ENCODE peak calls at places on chromosomes 12 and 14, in four cellular contexts. C, K, S and V are unnamed samples.

GRCh38 chr14:63286071-63286470 is 32.7 kb downstream of the GPHB5 start:
- DNase-seq in C (no peak), K (no peak), S (no peak), V (no peak)

GRCh38 chr12:57235012-57235727 is 5.7 kb downstream of the SHMT2 start:
- DNase-seq in C (no peak), K (peak; percentile 82), S (no peak), V (peak; percentile 86)

GRCh38 chr12:49017764-49018281 is 753 bp downstream of the PRKAG1 start:
- DNase-seq in C (no peak), K (peak; percentile 70), S (no peak), V (no peak)

GRCh38 chr14:93903342-93904184 is 23.6 kb upstream of the FAM181A start:
- DNase-seq in C (no peak), K (no peak), S (no peak), V (no peak)

GRCh38 chr12:59615392-59616165 is 19.8 kb downstream of the SLC16A7 start:
- DNase-seq in C (no peak), K (no peak), S (no peak), V (no peak)

GRCh38 chr12:47084172-47084571 is 4.4 kb upstream of the AMIGO2 start:
- DNase-seq in C (no peak), K (no peak), S (no peak), V (no peak)

GRCh38 chr12:20549115-20549719 is 145.9 kb upstream of the SLCO1C1 start:
- DNase-seq in C (peak; percentile 53), K (peak; percentile 73), S (no peak), V (no peak)

GRCh38 chr12:121061831-121062230 is 22.8 kb upstream of the OASL start:
- DNase-seq in C (no peak), K (peak; percentile 43), S (no peak), V (no peak)

GRCh38 chr12:81644503-81644902 is 114.6 kb downstream of the PPFIA2 start:
- DNase-seq in C (no peak), K (peak; percentile 67), S (no peak), V (no peak)

GRCh38 chr14:92958373-92959188 is 35.6 kb downstream of the CHGA start:
- DNase-seq in C (no peak), K (no peak), S (no peak), V (no peak)

GRCh38 chr12:107236824-107237467 is 143.6 kb upstream of the CRY1 start:
- DNase-seq in C (no peak), K (no peak), S (no peak), V (no peak)

GRCh38 chr14:75306917-75307699 is 28.5 kb downstream of the FOS start:
- DNase-seq in C (no peak), K (no peak), S (no peak), V (no peak)

GRCh38 chr12:88052686-88053085 is 23.5 kb upstream of the C12orf50 start:
- DNase-seq in C (peak; percentile 18), K (peak; percentile 66), S (no peak), V (no peak)

GRCh38 chr12:10753066-10753465 is 29.9 kb upstream of the YBX3 start:
- DNase-seq in C (no peak), K (peak; percentile 41), S (no peak), V (no peak)

GRCh38 chr12:87816186-87816585 is 213.0 kb downstream of the C12orf50 start:
- DNase-seq in C (no peak), K (peak; percentile 68), S (no peak), V (no peak)

GRCh38 chr12:116508145-116509121 is 50.7 kb upstream of the MAP1LC3B2 start:
- DNase-seq in C (peak; percentile 60), K (peak; percentile 54), S (no peak), V (peak; percentile 88)

GRCh38 chr12:109625131-109625559 is 51.6 kb downstream of the MVK start:
- DNase-seq in C (peak; percentile 20), K (peak; percentile 20), S (no peak), V (no peak)

GRCh38 chr14:26255213-26255612 is 342.6 kb downstream of the NOVA1 start:
- DNase-seq in C (no peak), K (peak; percentile 70), S (no peak), V (no peak)

GRCh38 chr12:31819427-31819826 is 90.6 kb upstream of the AMN1 start:
- DNase-seq in C (no peak), K (no peak), S (no peak), V (no peak)

GRCh38 chr12:27995406-27995805 is 22.9 kb upstream of the PTHLH start:
- DNase-seq in C (no peak), K (no peak), S (no peak), V (no peak)

GRCh38 chr12:27998170-27999110 is 25.9 kb upstream of the PTHLH start:
- DNase-seq in C (no peak), K (no peak), S (no peak), V (no peak)

GRCh38 chr12:27996761-27997160 is 24.2 kb upstream of the PTHLH start:
- DNase-seq in C (no peak), K (no peak), S (no peak), V (no peak)

GRCh38 chr12:27999521-27999920 is 27.0 kb upstream of the PTHLH start:
- DNase-seq in C (no peak), K (peak; percentile 51), S (no peak), V (no peak)

DNA sequence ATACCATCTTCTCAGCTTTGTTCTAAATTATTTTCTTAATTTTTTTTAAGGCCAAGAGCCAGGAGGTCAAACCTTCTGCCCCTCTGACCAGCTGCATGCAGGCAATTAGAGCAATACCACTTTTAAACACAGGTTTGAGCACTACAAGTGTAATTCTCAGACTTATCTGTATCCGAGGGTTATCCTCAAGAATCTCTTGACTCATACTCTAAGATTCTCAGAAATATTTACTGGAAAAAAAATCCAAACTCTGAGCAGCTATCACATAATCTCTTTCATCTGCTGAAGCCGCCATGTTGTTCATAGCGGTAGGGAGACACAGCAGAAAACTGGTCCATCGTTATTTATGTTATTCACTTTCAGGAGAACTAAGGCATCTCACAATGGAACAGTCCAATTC is 27.4 kb upstream of the PTHLH start:
- DNase-seq in C (no peak), K (no peak), S (no peak), V (no peak)
- H3K4me1 ChIP-seq in C (no peaks in the 10 kb centered on the region), K (no peaks in the 10 kb centered on the region), S (no peaks in the 10 kb centered on the region), V (no peaks in the 10 kb centered on the region)

GRCh38 chr14:103136076-103136340 is 12.7 kb downstream of the TNFAIP2 start:
- DNase-seq in C (no peak), K (no peak), S (no peak), V (no peak)

GRCh38 chr14:103135333-103136075 is 12.2 kb downstream of the TNFAIP2 start:
- DNase-seq in C (no peak), K (no peak), S (no peak), V (no peak)

GRCh38 chr14:103133213-103134140 is 10.2 kb downstream of the TNFAIP2 start:
- DNase-seq in C (no peak), K (no peak), S (no peak), V (no peak)

GRCh38 chr14:103134919-103135318 is 11.7 kb downstream of the TNFAIP2 start:
- DNase-seq in C (no peak), K (no peak), S (no peak), V (no peak)

DNA sequence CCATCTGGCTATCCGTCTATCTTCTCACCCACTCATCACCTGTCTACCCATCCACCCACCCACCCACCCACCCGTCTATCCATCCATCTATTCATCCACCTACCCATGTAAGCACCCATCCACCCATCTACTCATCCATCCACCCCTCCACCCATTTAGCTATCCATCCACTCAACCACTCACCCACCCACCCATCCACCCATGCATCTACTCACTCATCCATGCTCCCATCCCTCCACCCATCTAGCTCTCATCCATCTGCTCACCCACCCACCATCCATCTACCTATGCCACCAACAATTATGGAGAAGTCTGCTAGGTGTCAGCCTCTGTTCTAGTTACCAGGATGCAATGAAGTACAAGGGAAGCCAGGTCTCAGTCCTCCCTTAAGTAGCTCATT is 11.1 kb downstream of the TNFAIP2 start:
- DNase-seq in C (no peak), K (no peak), S (no peak), V (no peak)
- H3K4me1 ChIP-seq in C (peaks cover 6% of the 10 kb centered on the region), K (peaks cover 22% of the 10 kb centered on the region), S (no peaks in the 10 kb centered on the region), V (peaks cover 4% of the 10 kb centered on the region)

GRCh38 chr14:36823651-36824050 is 162.0 kb downstream of the PAX9 start:
- DNase-seq in C (no peak), K (no peak), S (no peak), V (no peak)

GRCh38 chr14:36827861-36828260 is 166.2 kb downstream of the PAX9 start:
- DNase-seq in C (no peak), K (no peak), S (no peak), V (no peak)

GRCh38 chr14:36824854-36825253 is 163.2 kb downstream of the PAX9 start:
- DNase-seq in C (no peak), K (no peak), S (no peak), V (no peak)

GRCh38 chr14:36829547-36829946 is 167.9 kb downstream of the PAX9 start:
- DNase-seq in C (no peak), K (no peak), S (no peak), V (no peak)

GRCh38 chr14:36826614-36827013 is 165.0 kb downstream of the PAX9 start:
- DNase-seq in C (no peak), K (no peak), S (no peak), V (no peak)
- H3K4me1 ChIP-seq in C (no peaks in the 10 kb centered on the region), K (peaks cover 8% of the 10 kb centered on the region), S (no peaks in the 10 kb centered on the region), V (no peaks in the 10 kb centered on the region)

DNA sequence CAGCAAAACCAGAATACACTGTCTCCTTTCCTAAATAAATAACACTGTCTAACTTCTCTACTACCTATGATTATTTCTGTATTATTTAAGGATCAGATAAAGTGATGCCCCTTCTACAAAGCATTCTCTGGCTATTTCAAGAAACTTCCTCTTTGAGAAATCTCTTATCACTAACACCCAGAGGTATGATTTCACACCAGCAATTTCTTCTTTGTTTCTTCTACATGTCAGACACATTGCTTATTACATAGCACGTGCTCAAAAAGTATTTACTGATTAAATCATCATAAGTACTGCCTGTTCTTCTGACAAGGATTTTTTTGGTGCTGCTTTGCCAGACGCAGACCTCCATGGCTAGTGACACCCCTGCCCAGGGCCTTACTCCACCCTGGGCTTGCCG is 15.5 kb upstream of the HIGD1C start:
- DNase-seq in C (no peak), K (no peak), S (no peak), V (no peak)
- H3K4me1 ChIP-seq in C (peaks cover 10% of the 10 kb centered on the region), K (peaks cover 13% of the 10 kb centered on the region), S (no peaks in the 10 kb centered on the region), V (peaks cover 29% of the 10 kb centered on the region)

DNA sequence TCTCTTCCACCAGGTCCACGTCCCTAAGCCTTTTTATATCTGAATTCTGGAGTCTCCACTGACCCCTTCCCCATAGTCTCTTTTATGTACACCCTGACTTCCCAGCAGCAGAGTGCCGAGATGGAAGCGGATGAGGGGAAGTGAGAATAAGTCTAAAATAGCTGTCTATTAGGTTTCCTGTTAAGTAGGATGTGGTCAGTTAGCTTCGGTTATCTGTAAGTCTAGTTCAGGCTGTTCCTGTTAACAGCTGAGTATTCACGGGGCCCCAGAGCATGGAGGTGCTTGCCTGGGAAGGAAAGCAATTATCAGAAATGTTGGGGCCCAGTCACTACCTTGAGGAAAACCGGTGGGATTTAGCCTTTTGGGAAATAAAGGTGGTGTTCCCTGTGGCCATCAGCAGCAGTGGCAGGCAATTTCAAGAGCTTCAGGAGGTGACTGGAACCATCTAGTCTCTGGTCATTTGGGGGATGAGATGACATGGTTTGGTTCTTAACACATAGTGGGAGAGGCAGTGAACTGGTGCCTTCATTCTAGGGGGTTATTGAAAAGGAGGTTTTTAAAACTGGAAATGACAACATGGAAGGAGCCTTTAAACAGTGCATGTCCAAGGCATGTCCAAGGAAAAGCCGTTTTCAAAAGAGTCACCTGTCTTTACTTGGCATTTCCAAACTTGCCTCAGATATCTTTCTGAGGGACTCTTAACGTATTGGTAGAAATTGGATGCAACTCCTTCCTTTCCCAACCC is 21.8 kb downstream of the CHST11 start:
- DNase-seq in C (peak; percentile 21), K (peak; percentile 57), S (no peak), V (peak; percentile 83)
- H3K4me1 ChIP-seq in C (no peaks in the 10 kb centered on the region), K (no peaks in the 10 kb centered on the region), S (peaks cover 76% of the 10 kb centered on the region), V (peaks cover 98% of the 10 kb centered on the region)